ENCODE peak calls at places on chromosomes 13 and 19, in seven cellular contexts. One of them, this sample, is unnamed.

GRCh38 chr19:4524808-4525562 is 6.7 kb upstream of the PLIN4 start:
- DNase-seq in IMR-90: no peak
- DNase-seq in trophoblast cell: peak; percentile 75
- DNase-seq in H1: peak; percentile 95
- DNase-seq in H9: peak; percentile 77
- DNase-seq in mesenchymal stem cell: peak; percentile 45
- DNase-seq in mesendoderm: peak; percentile 53
- DNase-seq in this sample: no peak

GRCh38 chr13:51764184-51765141 is 39.5 kb downstream of the DHRS12 start:
- DNase-seq in mesendoderm: no peak
- DNase-seq in mesenchymal stem cell: peak; percentile 98
- DNase-seq in IMR-90: peak; percentile 97
- DNase-seq in H1: no peak
- DNase-seq in H9: no peak
- DNase-seq in trophoblast cell: no peak
- DNase-seq in this sample: no peak

GRCh38 chr13:102376314-102376713 is 25.5 kb downstream of the FGF14 start:
- DNase-seq in H1: no peak
- DNase-seq in trophoblast cell: no peak
- DNase-seq in IMR-90: no peak
- DNase-seq in mesenchymal stem cell: no peak
- DNase-seq in H9: no peak
- DNase-seq in mesendoderm: peak; percentile 16
- DNase-seq in this sample: peak; percentile 8

GRCh38 chr19:22144394-22144793 is 52.4 kb downstream of the ZNF676 start:
- DNase-seq in mesendoderm: peak; percentile 33
- DNase-seq in trophoblast cell: peak; percentile 11
- DNase-seq in H9: no peak
- DNase-seq in IMR-90: peak; percentile 10
- DNase-seq in mesenchymal stem cell: peak; percentile 18
- DNase-seq in H1: peak; percentile 41
- DNase-seq in this sample: peak; percentile 9

GRCh38 chr13:75547917-75548316 is 1.7 kb upstream of the UCHL3 start:
- DNase-seq in trophoblast cell: peak; percentile 58
- DNase-seq in H1: no peak
- DNase-seq in H9: no peak
- DNase-seq in mesenchymal stem cell: no peak
- DNase-seq in mesendoderm: no peak
- DNase-seq in IMR-90: peak; percentile 51
- DNase-seq in this sample: no peak

GRCh38 chr13:99356216-99357089 is 49.3 kb upstream of the GPR183 start:
- DNase-seq in H9: no peak
- DNase-seq in H1: peak; percentile 40
- DNase-seq in mesendoderm: no peak
- DNase-seq in mesenchymal stem cell: peak; percentile 97
- DNase-seq in trophoblast cell: peak; percentile 36
- DNase-seq in IMR-90: peak; percentile 87
- DNase-seq in this sample: no peak

GRCh38 chr13:113421673-113422270 is 31.5 kb downstream of the ADPRHL1 start:
- DNase-seq in mesendoderm: no peak
- DNase-seq in H9: no peak
- DNase-seq in trophoblast cell: no peak
- DNase-seq in mesenchymal stem cell: no peak
- DNase-seq in H1: no peak
- DNase-seq in IMR-90: peak; percentile 24
- DNase-seq in this sample: no peak

GRCh38 chr13:35766663-35767062 is 290.2 kb upstream of the MAB21L1 start:
- DNase-seq in H9: no peak
- DNase-seq in mesendoderm: no peak
- DNase-seq in IMR-90: no peak
- DNase-seq in H1: no peak
- DNase-seq in mesenchymal stem cell: no peak
- DNase-seq in trophoblast cell: no peak
- DNase-seq in this sample: no peak

GRCh38 chr19:40612831-40613668 is 11.9 kb downstream of the LTBP4 start:
- DNase-seq in H1: peak; percentile 99
- DNase-seq in H9: peak; percentile 87
- DNase-seq in IMR-90: no peak
- DNase-seq in mesenchymal stem cell: peak; percentile 66
- DNase-seq in trophoblast cell: no peak
- DNase-seq in mesendoderm: peak; percentile 81
- DNase-seq in this sample: no peak

GRCh38 chr19:18850560-18851375 is 19.0 kb downstream of the UPF1 start:
- DNase-seq in mesenchymal stem cell: no peak
- DNase-seq in H1: no peak
- DNase-seq in H9: no peak
- DNase-seq in mesendoderm: no peak
- DNase-seq in IMR-90: no peak
- DNase-seq in trophoblast cell: peak; percentile 34
- DNase-seq in this sample: no peak

GRCh38 chr19:50721441-50722137 is 1.6 kb upstream of the CLEC11A start:
- DNase-seq in H9: no peak
- DNase-seq in mesenchymal stem cell: no peak
- DNase-seq in trophoblast cell: no peak
- DNase-seq in mesendoderm: no peak
- DNase-seq in H1: no peak
- DNase-seq in IMR-90: no peak
- DNase-seq in this sample: no peak

GRCh38 chr13:91348906-91349435 is 1.5 kb downstream of the MIR17HG start:
- DNase-seq in IMR-90: peak; percentile 79
- DNase-seq in trophoblast cell: peak; percentile 96
- DNase-seq in mesenchymal stem cell: peak; percentile 89
- DNase-seq in mesendoderm: peak; percentile 87
- DNase-seq in H9: peak; percentile 86
- DNase-seq in H1: peak; percentile 95
- DNase-seq in this sample: peak; percentile 89

GRCh38 chr13:99991806-99992242 is 10.2 kb downstream of the ZIC2 start:
- DNase-seq in mesendoderm: peak; percentile 66
- DNase-seq in H1: peak; percentile 77
- DNase-seq in H9: peak; percentile 58
- DNase-seq in IMR-90: no peak
- DNase-seq in mesenchymal stem cell: no peak
- DNase-seq in trophoblast cell: no peak
- DNase-seq in this sample: peak; percentile 76

GRCh38 chr19:38433268-38433733 is at the start of gene RYR1:
- DNase-seq in H9: peak; percentile 97
- DNase-seq in trophoblast cell: no peak
- DNase-seq in H1: peak; percentile 94
- DNase-seq in mesendoderm: peak; percentile 90
- DNase-seq in mesenchymal stem cell: no peak
- DNase-seq in IMR-90: no peak
- DNase-seq in this sample: peak; percentile 68

GRCh38 chr19:43148233-43148632 is 38.1 kb downstream of the PSG5 start:
- DNase-seq in H1: no peak
- DNase-seq in H9: no peak
- DNase-seq in mesenchymal stem cell: no peak
- DNase-seq in trophoblast cell: peak; percentile 48
- DNase-seq in IMR-90: peak; percentile 93
- DNase-seq in mesendoderm: no peak
- DNase-seq in this sample: no peak

DNA sequence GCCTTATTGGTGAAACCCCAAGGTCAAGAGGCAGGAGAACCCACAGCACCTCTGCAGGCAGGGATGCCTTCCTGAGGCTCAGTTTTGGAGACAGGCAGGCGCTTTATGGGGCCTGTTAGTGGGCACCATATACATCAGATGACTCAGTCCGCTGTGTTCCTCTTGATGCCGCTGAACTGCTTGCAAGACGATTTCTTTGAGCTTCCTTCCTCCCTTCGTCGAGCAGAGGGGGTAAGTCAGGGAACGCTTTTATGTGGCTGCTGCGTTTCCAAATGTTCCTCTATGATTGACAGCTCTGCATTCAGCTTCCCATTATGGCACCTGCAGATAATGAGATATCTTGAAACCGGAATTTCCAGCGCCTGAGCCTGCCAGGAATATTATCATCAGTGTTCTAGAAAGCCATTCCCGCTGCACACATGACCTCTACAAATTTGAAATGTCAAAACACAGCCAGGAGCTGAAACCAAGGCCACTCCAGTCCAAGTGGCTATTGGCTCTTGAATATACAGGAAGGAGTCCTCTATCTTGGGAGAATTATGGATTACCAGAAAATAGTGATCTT is 257.0 kb downstream of the TSHZ3 start:
- DNase-seq in IMR-90: no peak
- DNase-seq in mesenchymal stem cell: no peak
- DNase-seq in H9: no peak
- DNase-seq in mesendoderm: no peak
- DNase-seq in trophoblast cell: no peak
- DNase-seq in H1: no peak
- DNase-seq in this sample: no peak
- H3K23ac ChIP-seq in IMR-90: no peak overlapping the region
- H3K23ac ChIP-seq in mesenchymal stem cell: no peak overlapping the region
- H3K23ac ChIP-seq in H9: no peak overlapping the region
- H3K23ac ChIP-seq in mesendoderm: no peak overlapping the region
- H3K23ac ChIP-seq in trophoblast cell: no peak overlapping the region
- H3K23ac ChIP-seq in H1: no peak overlapping the region
- H3K23ac ChIP-seq in this sample: no peak overlapping the region

DNA sequence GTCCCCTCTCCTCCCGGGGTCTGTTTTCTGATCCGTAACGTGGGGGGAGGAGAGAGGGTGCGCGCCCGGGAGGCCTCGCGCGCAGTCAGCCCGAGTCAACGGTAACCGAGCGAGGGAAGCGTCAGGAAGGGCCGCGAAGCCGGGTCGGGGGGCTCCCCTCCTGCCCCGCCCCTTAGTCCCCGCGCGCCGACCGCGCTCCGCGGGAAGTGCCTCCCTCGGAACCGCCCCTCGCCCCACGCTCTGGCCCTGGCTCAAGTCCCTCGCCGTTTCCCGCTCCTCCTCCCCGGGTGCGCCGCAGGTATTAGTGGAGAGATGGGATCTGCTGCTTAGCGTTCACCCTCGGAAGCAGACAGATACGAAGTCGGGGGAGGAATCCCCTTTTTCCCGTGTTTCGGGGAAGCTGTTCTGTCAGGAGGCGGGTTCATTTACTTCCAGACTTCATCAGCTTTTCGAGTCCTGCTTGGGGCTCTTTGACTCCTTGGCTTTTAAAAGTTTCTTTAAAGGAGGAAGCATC is 770 bp downstream of the HNRNPM start:
- DNase-seq in mesendoderm: peak; percentile 54
- DNase-seq in H9: no peak
- DNase-seq in mesenchymal stem cell: peak; percentile 51
- DNase-seq in IMR-90: no peak
- DNase-seq in H1: no peak
- DNase-seq in trophoblast cell: peak; percentile 48
- DNase-seq in this sample: peak; percentile 20
- H3K23ac ChIP-seq in mesendoderm: peak overlapping the region; percentile 98
- H3K23ac ChIP-seq in H9: no peak overlapping the region
- H3K23ac ChIP-seq in mesenchymal stem cell: peak overlapping the region; percentile 57
- H3K23ac ChIP-seq in IMR-90: peak overlapping the region; percentile 93
- H3K23ac ChIP-seq in H1: no peak overlapping the region
- H3K23ac ChIP-seq in trophoblast cell: no peak overlapping the region
- H3K23ac ChIP-seq in this sample: peak overlapping the region; percentile 99

GRCh38 chr19:5904302-5905071 is at the start of gene VMAC:
- DNase-seq in H9: peak; percentile 100
- DNase-seq in mesendoderm: peak; percentile 100
- DNase-seq in IMR-90: peak; percentile 100
- DNase-seq in H1: peak; percentile 99
- DNase-seq in mesenchymal stem cell: peak; percentile 100
- DNase-seq in trophoblast cell: peak; percentile 100
- DNase-seq in this sample: peak; percentile 100

GRCh38 chr19:5910638-5910907 is 3.5 kb upstream of the CAPS start:
- DNase-seq in trophoblast cell: no peak
- DNase-seq in H9: no peak
- DNase-seq in mesenchymal stem cell: no peak
- DNase-seq in H1: no peak
- DNase-seq in mesendoderm: no peak
- DNase-seq in IMR-90: no peak
- DNase-seq in this sample: no peak

GRCh38 chr19:5908773-5909442 is 4.2 kb downstream of the VMAC start:
- DNase-seq in trophoblast cell: peak; percentile 77
- DNase-seq in IMR-90: no peak
- DNase-seq in mesenchymal stem cell: no peak
- DNase-seq in mesendoderm: no peak
- DNase-seq in H1: no peak
- DNase-seq in H9: no peak
- DNase-seq in this sample: no peak

GRCh38 chr19:5905072-5905778 is 553 bp downstream of the VMAC start:
- DNase-seq in H9: no peak
- DNase-seq in trophoblast cell: no peak
- DNase-seq in H1: no peak
- DNase-seq in IMR-90: no peak
- DNase-seq in mesendoderm: no peak
- DNase-seq in mesenchymal stem cell: no peak
- DNase-seq in this sample: no peak

DNA sequence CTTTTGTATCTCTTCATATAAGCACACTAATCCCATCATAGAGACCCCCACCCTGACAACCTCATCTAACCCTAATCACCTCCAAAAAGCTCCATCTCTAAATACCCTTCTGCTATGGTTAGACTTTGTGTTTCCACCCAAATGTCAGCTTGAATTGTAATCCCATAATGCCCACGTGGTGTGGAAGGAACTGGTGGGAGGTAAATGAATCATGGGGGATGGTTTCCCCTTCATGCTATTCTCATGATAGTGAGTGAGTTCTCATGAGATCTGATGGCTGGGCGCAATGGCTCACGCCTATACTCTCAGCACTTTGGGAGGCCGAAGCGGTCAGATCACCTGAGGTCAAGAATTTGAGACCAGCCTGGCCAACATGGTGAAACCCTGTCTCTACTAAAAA is 2.5 kb downstream of the VMAC start:
- DNase-seq in trophoblast cell: no peak
- DNase-seq in mesenchymal stem cell: no peak
- DNase-seq in H9: no peak
- DNase-seq in mesendoderm: no peak
- DNase-seq in H1: no peak
- DNase-seq in IMR-90: no peak
- DNase-seq in this sample: no peak
- H3K23ac ChIP-seq in trophoblast cell: no peak overlapping the region
- H3K23ac ChIP-seq in mesenchymal stem cell: no peak overlapping the region
- H3K23ac ChIP-seq in H9: no peak overlapping the region
- H3K23ac ChIP-seq in mesendoderm: no peak overlapping the region
- H3K23ac ChIP-seq in H1: no peak overlapping the region
- H3K23ac ChIP-seq in IMR-90: no peak overlapping the region
- H3K23ac ChIP-seq in this sample: no peak overlapping the region

GRCh38 chr13:106499905-106500304 is 35.6 kb downstream of the EFNB2 start:
- DNase-seq in trophoblast cell: no peak
- DNase-seq in mesenchymal stem cell: no peak
- DNase-seq in H1: no peak
- DNase-seq in mesendoderm: no peak
- DNase-seq in IMR-90: peak; percentile 47
- DNase-seq in H9: no peak
- DNase-seq in this sample: no peak

GRCh38 chr13:106499113-106499512 is 36.3 kb downstream of the EFNB2 start:
- DNase-seq in trophoblast cell: no peak
- DNase-seq in H9: no peak
- DNase-seq in IMR-90: no peak
- DNase-seq in mesendoderm: no peak
- DNase-seq in mesenchymal stem cell: no peak
- DNase-seq in H1: no peak
- DNase-seq in this sample: no peak

GRCh38 chr13:106498571-106498970 is 36.9 kb downstream of the EFNB2 start:
- DNase-seq in IMR-90: no peak
- DNase-seq in mesendoderm: no peak
- DNase-seq in mesenchymal stem cell: no peak
- DNase-seq in H1: no peak
- DNase-seq in H9: no peak
- DNase-seq in trophoblast cell: no peak
- DNase-seq in this sample: no peak

GRCh38 chr13:106497079-106497478 is 38.4 kb downstream of the EFNB2 start:
- DNase-seq in mesenchymal stem cell: no peak
- DNase-seq in H1: no peak
- DNase-seq in mesendoderm: no peak
- DNase-seq in trophoblast cell: no peak
- DNase-seq in H9: no peak
- DNase-seq in IMR-90: no peak
- DNase-seq in this sample: no peak

GRCh38 chr13:106498158-106498557 is 37.3 kb downstream of the EFNB2 start:
- DNase-seq in IMR-90: no peak
- DNase-seq in H1: no peak
- DNase-seq in H9: no peak
- DNase-seq in mesenchymal stem cell: no peak
- DNase-seq in trophoblast cell: no peak
- DNase-seq in mesendoderm: no peak
- DNase-seq in this sample: no peak
- H3K23ac ChIP-seq in IMR-90: no peak overlapping the region
- H3K23ac ChIP-seq in H1: no peak overlapping the region
- H3K23ac ChIP-seq in H9: no peak overlapping the region
- H3K23ac ChIP-seq in mesenchymal stem cell: no peak overlapping the region
- H3K23ac ChIP-seq in trophoblast cell: no peak overlapping the region
- H3K23ac ChIP-seq in mesendoderm: no peak overlapping the region
- H3K23ac ChIP-seq in this sample: no peak overlapping the region

This sample was measured in neuronal stem cell.